ENCODE peak calls at places on chromosomes 12 and 14, in nine cellular contexts. I is activated CD4-positive, alpha-beta T cell treated with anti-CD3 and anti-CD28 coated beads, Interleukin-2, amount 50 U/mL, for 4 hours; M is epithelial cell of esophagus; H is A172; E is COLO829; Y is ureter; X is WERI-Rb-1; V is NCI-H2227 treated with DMSO at 0.1 percent for 48 hours; Z is B cell. P is an unnamed sample.

GRCh38 chr12:52285172-52285745 is 6.1 kb downstream of the KRT81 start:
- DNase-seq in M (peak), Z (no peak), Y (peak), X (no peak), V (no peak), I (no peak), H (peak), E (no peak), P (peak)

GRCh38 chr14:49880267-49881064 is 12.4 kb upstream of the ARF6 start:
- DNase-seq in X (no peak), I (no peak), H (peak), E (no peak), M (no peak), Z (peak), V (peak), Y (no peak), P (peak)

GRCh38 chr14:89833120-89833521 is 121.4 kb downstream of the EFCAB11 start:
- DNase-seq in Z (no peak), E (no peak), V (no peak), Y (no peak), H (no peak), X (no peak), M (no peak), I (no peak), P (no peak)

GRCh38 chr12:42967850-42968249 is 378.3 kb upstream of the PRICKLE1 start:
- DNase-seq in E (no peak), X (no peak), V (no peak), I (no peak), H (no peak), M (no peak), Z (no peak), Y (no peak), P (no peak)

GRCh38 chr12:75526655-75527511 is 15.5 kb upstream of the KRR1 start:
- DNase-seq in I (no peak), H (peak), M (peak), X (peak), Z (peak), V (peak), Y (no peak), E (peak), P (peak)

GRCh38 chr12:98740751-98741150 is 95.7 kb downstream of the APAF1 start:
- DNase-seq in I (no peak), V (no peak), X (no peak), M (no peak), Y (no peak), H (no peak), E (no peak), Z (no peak), P (no peak)

GRCh38 chr12:76028649-76029277 is 2.8 kb downstream of the PHLDA1 start:
- DNase-seq in E (no peak), Y (no peak), M (no peak), I (no peak), Z (no peak), V (no peak), X (no peak), H (no peak), P (peak)

GRCh38 chr14:69895109-69895508 is 15.9 kb downstream of the SMOC1 start:
- DNase-seq in I (no peak), V (no peak), M (no peak), Z (no peak), X (no peak), Y (no peak), H (no peak), E (no peak), P (no peak)

GRCh38 chr12:41365653-41366131 is 177.6 kb downstream of the PDZRN4 start:
- DNase-seq in Z (no peak), Y (no peak), H (no peak), I (no peak), X (peak), M (no peak), E (no peak), V (no peak), P (peak)

GRCh38 chr12:119208626-119209061 is 29.9 kb downstream of the HSPB8 start:
- DNase-seq in Y (peak), H (peak), V (peak), M (peak), Z (no peak), X (peak), E (no peak), I (no peak), P (peak)

GRCh38 chr12:40745386-40745785 is 53.1 kb downstream of the CNTN1 start:
- DNase-seq in Z (no peak), H (peak), X (no peak), I (no peak), E (no peak), Y (no peak), V (no peak), M (peak), P (no peak)

GRCh38 chr12:2743478-2743877 is 51.3 kb upstream of the FKBP4 start:
- DNase-seq in X (no peak), Y (no peak), H (no peak), I (no peak), M (no peak), Z (no peak), V (no peak), E (no peak), P (no peak)

GRCh38 chr14:101774006-101774755 is 12.7 kb downstream of the PPP2R5C start:
- DNase-seq in M (no peak), H (no peak), Z (peak), Y (no peak), I (no peak), V (no peak), E (peak), X (no peak), P (no peak)

GRCh38 chr12:57452181-57452936 is 2.7 kb upstream of the INHBE start:
- DNase-seq in V (no peak), Z (no peak), X (peak), H (peak), I (no peak), Y (no peak), M (peak), E (no peak), P (peak)

GRCh38 chr12:47868041-47868440 is 36.8 kb downstream of the VDR start:
- DNase-seq in V (no peak), Z (no peak), Y (no peak), M (no peak), I (no peak), H (no peak), X (no peak), E (no peak), P (no peak)

GRCh38 chr12:15562263-15562662 is 226.9 kb downstream of the EPS8 start:
- DNase-seq in E (no peak), M (no peak), X (no peak), V (no peak), Z (no peak), I (no peak), Y (no peak), H (no peak), P (no peak)

GRCh38 chr12:106645074-106645421 is 62.2 kb downstream of the RFX4 start:
- DNase-seq in V (peak), M (peak), E (peak), I (no peak), H (no peak), Y (no peak), Z (no peak), X (no peak), P (no peak)

GRCh38 chr14:68636597-68636996 is 156.3 kb downstream of the ZFP36L1 start:
- DNase-seq in E (no peak), Y (no peak), Z (no peak), H (no peak), V (no peak), I (no peak), M (no peak), X (no peak), P (no peak)

GRCh38 chr12:15004401-15004800 is 31.6 kb downstream of the PDE6H start:
- DNase-seq in V (no peak), E (no peak), H (no peak), Y (no peak), Z (no peak), X (no peak), M (no peak), I (no peak), P (no peak)

GRCh38 chr14:104125011-104125410 is 13.4 kb upstream of the KIF26A start:
- DNase-seq in M (no peak), I (no peak), X (no peak), H (no peak), E (no peak), Z (no peak), Y (no peak), V (no peak), P (no peak)

GRCh38 chr14:64686216-64686615 is 18.0 kb upstream of the PLEKHG3 start:
- DNase-seq in Y (no peak), V (no peak), E (no peak), X (no peak), Z (no peak), H (no peak), M (no peak), I (no peak), P (no peak)

GRCh38 chr14:73264896-73265720 is 27.8 kb downstream of the PAPLN start:
- DNase-seq in I (no peak), M (no peak), E (no peak), X (no peak), V (no peak), H (no peak), Z (no peak), Y (no peak), P (no peak)

GRCh38 chr14:99774526-99775307 is 18.5 kb upstream of the EML1 start:
- DNase-seq in M (no peak), Y (no peak), X (no peak), E (no peak), I (no peak), H (no peak), Z (no peak), V (peak), P (no peak)

GRCh38 chr12:55142896-55143870 is 17.0 kb downstream of the OR9K2 start:
- DNase-seq in X (peak), Y (no peak), M (peak), I (peak), E (peak), Z (peak), V (peak), H (peak), P (peak)

GRCh38 chr14:22536853-22537338 is 52.1 kb downstream of the DAD1 start:
- DNase-seq in X (no peak), Y (peak), I (peak), H (peak), E (peak), Z (no peak), V (no peak), M (peak), P (peak)

GRCh38 chr12:30450872-30451271 is 244.8 kb downstream of the IPO8 start:
- DNase-seq in Z (no peak), Y (no peak), E (no peak), V (no peak), M (peak), I (no peak), X (no peak), H (peak), P (peak)

GRCh38 chr12:86233126-86233525 is 23.1 kb downstream of the MGAT4C start:
- DNase-seq in Y (no peak), M (peak), E (no peak), I (no peak), X (no peak), Z (no peak), H (peak), V (peak), P (peak)

GRCh38 chr14:67666733-67667132 is 7.7 kb downstream of the VTI1B start:
- DNase-seq in E (no peak), I (no peak), Y (no peak), Z (peak), X (no peak), H (no peak), V (no peak), M (no peak), P (no peak)

GRCh38 chr12:22858849-22859569 is 234.0 kb downstream of the ETNK1 start:
- DNase-seq in I (no peak), Z (no peak), M (peak), E (no peak), X (no peak), Y (no peak), H (no peak), V (no peak), P (no peak)

GRCh38 chr12:39275846-39276245 is 167.1 kb downstream of the KIF21A start:
- DNase-seq in V (no peak), E (no peak), X (no peak), I (no peak), H (no peak), Z (no peak), M (peak), Y (no peak), P (no peak)

GRCh38 chr12:84757978-84758377 is 154.6 kb downstream of the SLC6A15 start:
- DNase-seq in E (no peak), V (no peak), I (no peak), X (no peak), M (peak), Y (no peak), Z (no peak), H (no peak), P (no peak)

GRCh38 chr12:116346222-116346621 is 68.7 kb upstream of the MED13L start:
- DNase-seq in H (no peak), Z (no peak), I (no peak), M (no peak), X (peak), V (no peak), E (no peak), Y (no peak), P (no peak)

GRCh38 chr14:30227871-30228270 is 300.2 kb upstream of the PRKD1 start:
- DNase-seq in X (no peak), H (peak), Y (no peak), Z (no peak), E (peak), I (no peak), V (no peak), M (peak), P (peak)

GRCh38 chr14:75411194-75411552 is 16.6 kb upstream of the JDP2 start:
- DNase-seq in Z (no peak), M (no peak), H (no peak), E (no peak), X (no peak), Y (no peak), I (no peak), V (peak), P (no peak)

GRCh38 chr14:103378042-103378854 is 7.0 kb upstream of the MARK3 start:
- DNase-seq in V (no peak), Y (no peak), H (no peak), E (no peak), M (no peak), X (no peak), Z (no peak), I (no peak), P (no peak)

GRCh38 chr14:76918176-76918750 is 92.1 kb downstream of the LRRC74A start:
- DNase-seq in M (no peak), E (no peak), Z (peak), I (no peak), V (no peak), H (peak), Y (peak), X (no peak), P (no peak)

GRCh38 chr12:108696111-108696995 is 35.0 kb downstream of the CORO1C start:
- DNase-seq in M (peak), H (peak), I (no peak), Z (no peak), V (peak), X (no peak), E (peak), Y (no peak), P (peak)

GRCh38 chr14:81449114-81449513 is 49.0 kb upstream of the STON2 start:
- DNase-seq in Y (no peak), Z (no peak), H (no peak), I (no peak), E (no peak), M (no peak), V (no peak), X (no peak), P (no peak)

GRCh38 chr12:10215451-10215850 is 2.8 kb downstream of the GABARAPL1 start:
- DNase-seq in E (no peak), X (no peak), H (no peak), Z (no peak), I (no peak), M (no peak), Y (no peak), V (no peak), P (no peak)

P was measured in kidney tubule cell.